ENCODE peak calls at places on chromosomes 1 and 21, in eight cellular contexts. One of them, this sample, is unnamed.

GRCh38 chr1:47478090-47478489 is 40.2 kb downstream of the FOXD2 start:
- DNase-seq in foreskin fibroblast: no peak
- DNase-seq in fibroblast of lung: no peak
- DNase-seq in RWPE1: peak; percentile 49
- DNase-seq in AG09309: no peak
- DNase-seq in dorsolateral prefrontal cortex: no peak
- DNase-seq in nephron progenitor cell: peak; percentile 52
- DNase-seq in heart right ventricle: no peak
- DNase-seq in this sample: peak; percentile 39

GRCh38 chr1:26378088-26378878 is 5.7 kb upstream of the ZNF683 start:
- DNase-seq in foreskin fibroblast: peak; percentile 89
- DNase-seq in fibroblast of lung: peak; percentile 99
- DNase-seq in RWPE1: peak; percentile 97
- DNase-seq in AG09309: peak; percentile 88
- DNase-seq in dorsolateral prefrontal cortex: no peak
- DNase-seq in nephron progenitor cell: no peak
- DNase-seq in heart right ventricle: no peak
- DNase-seq in this sample: no peak

GRCh38 chr21:25350056-25350455 is 257.2 kb downstream of the MRPL39 start:
- DNase-seq in foreskin fibroblast: no peak
- DNase-seq in fibroblast of lung: peak; percentile 32
- DNase-seq in RWPE1: no peak
- DNase-seq in AG09309: no peak
- DNase-seq in dorsolateral prefrontal cortex: no peak
- DNase-seq in nephron progenitor cell: peak; percentile 28
- DNase-seq in heart right ventricle: no peak
- DNase-seq in this sample: no peak

GRCh38 chr1:32988665-32989064 is 24.1 kb upstream of the RNF19B start:
- DNase-seq in foreskin fibroblast: peak; percentile 65
- DNase-seq in fibroblast of lung: peak; percentile 96
- DNase-seq in RWPE1: peak; percentile 35
- DNase-seq in AG09309: no peak
- DNase-seq in dorsolateral prefrontal cortex: no peak
- DNase-seq in nephron progenitor cell: no peak
- DNase-seq in heart right ventricle: no peak
- DNase-seq in this sample: no peak

GRCh38 chr1:43980255-43981134 is 1.5 kb downstream of the B4GALT2 start:
- DNase-seq in foreskin fibroblast: no peak
- DNase-seq in fibroblast of lung: peak; percentile 57
- DNase-seq in RWPE1: peak; percentile 64
- DNase-seq in AG09309: no peak
- DNase-seq in dorsolateral prefrontal cortex: no peak
- DNase-seq in nephron progenitor cell: no peak
- DNase-seq in heart right ventricle: no peak
- DNase-seq in this sample: no peak

GRCh38 chr1:109877320-109877771 is 33.3 kb upstream of the CSF1 start:
- DNase-seq in foreskin fibroblast: peak; percentile 89
- DNase-seq in fibroblast of lung: peak; percentile 93
- DNase-seq in RWPE1: peak; percentile 73
- DNase-seq in AG09309: peak; percentile 86
- DNase-seq in dorsolateral prefrontal cortex: peak; percentile 73
- DNase-seq in nephron progenitor cell: peak; percentile 67
- DNase-seq in heart right ventricle: peak; percentile 66
- DNase-seq in this sample: peak; percentile 91

GRCh38 chr1:236692128-236692527 is 5.8 kb downstream of the ACTN2 start:
- DNase-seq in foreskin fibroblast: no peak
- DNase-seq in fibroblast of lung: no peak
- DNase-seq in RWPE1: no peak
- DNase-seq in AG09309: no peak
- DNase-seq in dorsolateral prefrontal cortex: no peak
- DNase-seq in nephron progenitor cell: no peak
- DNase-seq in heart right ventricle: no peak
- DNase-seq in this sample: no peak

GRCh38 chr1:60984066-60984799 is 98.1 kb upstream of the NFIA start:
- DNase-seq in foreskin fibroblast: peak; percentile 33
- DNase-seq in fibroblast of lung: peak; percentile 61
- DNase-seq in RWPE1: no peak
- DNase-seq in AG09309: no peak
- DNase-seq in dorsolateral prefrontal cortex: no peak
- DNase-seq in nephron progenitor cell: no peak
- DNase-seq in heart right ventricle: peak; percentile 71
- DNase-seq in this sample: peak; percentile 39

DNA sequence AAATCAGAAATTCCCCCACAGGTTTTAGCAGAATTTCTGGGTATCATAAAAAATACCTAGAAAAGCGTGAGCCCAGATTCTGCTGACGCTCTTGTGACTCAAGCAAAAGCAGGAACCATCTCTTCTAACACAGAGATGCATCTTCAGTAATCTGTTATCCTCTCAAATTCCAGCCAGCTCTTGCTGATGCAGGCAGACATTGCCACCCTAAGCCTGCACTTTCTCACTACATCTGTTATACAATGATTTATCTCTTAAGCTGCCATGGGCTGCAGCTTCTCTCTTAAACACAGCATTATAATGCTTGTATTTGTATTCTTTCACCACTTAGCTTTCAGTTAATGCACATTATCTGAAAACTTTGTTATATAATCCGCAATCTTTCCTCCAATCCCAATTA is 112.9 kb upstream of the RGS1 start:
- DNase-seq in foreskin fibroblast: no peak
- DNase-seq in fibroblast of lung: no peak
- DNase-seq in RWPE1: no peak
- DNase-seq in AG09309: no peak
- DNase-seq in dorsolateral prefrontal cortex: no peak
- DNase-seq in nephron progenitor cell: no peak
- DNase-seq in heart right ventricle: no peak
- DNase-seq in this sample: no peak
- TF ChIP-seq CTCF in foreskin fibroblast: no peak
- TF ChIP-seq CTCF in fibroblast of lung: no peak
- TF ChIP-seq CTCF in RWPE1: no peak
- TF ChIP-seq CTCF in AG09309: no peak
- TF ChIP-seq CTCF in dorsolateral prefrontal cortex: no peak
- TF ChIP-seq CTCF in nephron progenitor cell: no peak
- TF ChIP-seq CTCF in heart right ventricle: no peak
- TF ChIP-seq CTCF in this sample: no peak

GRCh38 chr1:23804183-23804582 is 3.6 kb upstream of the GALE start:
- DNase-seq in foreskin fibroblast: no peak
- DNase-seq in fibroblast of lung: no peak
- DNase-seq in RWPE1: no peak
- DNase-seq in AG09309: no peak
- DNase-seq in dorsolateral prefrontal cortex: no peak
- DNase-seq in nephron progenitor cell: peak; percentile 34
- DNase-seq in heart right ventricle: no peak
- DNase-seq in this sample: no peak
- TF ChIP-seq CTCF in foreskin fibroblast: no peak
- TF ChIP-seq CTCF in fibroblast of lung: peak; percentile 20
- TF ChIP-seq CTCF in RWPE1: no peak
- TF ChIP-seq CTCF in AG09309: peak; percentile 9
- TF ChIP-seq CTCF in dorsolateral prefrontal cortex: no peak
- TF ChIP-seq CTCF in nephron progenitor cell: peak; percentile 29
- TF ChIP-seq CTCF in heart right ventricle: no peak
- TF ChIP-seq CTCF in this sample: no peak

DNA sequence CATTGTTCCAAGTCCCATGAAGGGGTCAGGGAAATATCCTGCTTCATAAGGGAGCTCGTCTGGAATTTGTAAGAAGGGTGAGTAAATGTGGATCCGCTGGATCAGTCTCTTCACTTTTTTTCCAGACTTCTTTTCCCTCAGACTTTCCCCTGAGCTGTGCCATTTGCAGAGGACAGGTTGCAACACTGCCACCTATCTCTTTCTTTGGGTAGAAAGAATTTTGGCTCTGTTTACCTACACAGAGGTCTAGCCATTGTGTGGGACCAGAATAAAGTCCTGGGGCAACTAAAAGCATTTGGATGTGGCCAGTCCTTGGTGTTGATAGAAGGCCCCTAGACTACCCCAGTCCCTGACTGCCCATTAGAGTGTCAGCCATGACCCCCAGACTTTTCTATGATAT is 1146.7 kb upstream of the PRMT6 start:
- DNase-seq in foreskin fibroblast: no peak
- DNase-seq in fibroblast of lung: no peak
- DNase-seq in RWPE1: no peak
- DNase-seq in AG09309: no peak
- DNase-seq in dorsolateral prefrontal cortex: no peak
- DNase-seq in nephron progenitor cell: no peak
- DNase-seq in heart right ventricle: no peak
- DNase-seq in this sample: no peak
- TF ChIP-seq CTCF in foreskin fibroblast: no peak
- TF ChIP-seq CTCF in fibroblast of lung: no peak
- TF ChIP-seq CTCF in RWPE1: no peak
- TF ChIP-seq CTCF in AG09309: no peak
- TF ChIP-seq CTCF in dorsolateral prefrontal cortex: no peak
- TF ChIP-seq CTCF in nephron progenitor cell: no peak
- TF ChIP-seq CTCF in heart right ventricle: no peak
- TF ChIP-seq CTCF in this sample: no peak

DNA sequence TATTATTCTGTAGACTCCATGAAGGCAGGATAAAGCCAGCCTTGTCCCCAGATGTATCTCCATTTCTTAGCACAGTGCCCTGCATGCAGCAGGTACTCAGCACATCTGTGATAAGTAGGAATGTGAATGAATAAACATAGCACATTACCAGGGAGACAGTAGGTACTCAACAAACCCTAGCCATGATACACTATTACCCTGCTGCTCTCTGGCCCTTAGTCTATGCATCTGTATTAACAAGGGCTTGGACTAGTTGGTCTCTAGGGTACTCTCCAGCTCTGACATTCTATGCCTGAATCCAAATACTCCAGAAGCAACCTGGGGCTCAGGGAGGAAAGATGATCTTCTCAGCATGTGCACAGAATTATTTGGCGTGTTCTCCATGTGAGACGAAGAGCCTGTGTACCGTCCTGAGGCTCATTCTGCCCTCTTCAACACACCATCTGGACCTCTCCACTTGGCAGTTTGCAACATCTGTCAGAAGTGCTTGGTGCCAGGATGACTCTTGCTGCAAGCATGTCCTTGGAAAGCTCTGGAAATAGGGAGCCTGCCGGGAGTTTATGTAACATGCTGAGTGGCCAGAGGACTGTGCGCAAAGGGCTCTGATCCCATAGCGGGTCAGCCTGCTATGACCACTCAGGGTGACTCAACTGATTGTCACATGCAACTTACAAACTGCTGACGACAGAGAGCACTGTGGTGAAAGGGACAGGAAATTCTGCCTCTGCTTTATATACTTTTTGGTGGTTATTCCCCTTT is 228.2 kb upstream of the USP24 start:
- DNase-seq in foreskin fibroblast: peak; percentile 100
- DNase-seq in fibroblast of lung: peak; percentile 98
- DNase-seq in RWPE1: peak; percentile 45
- DNase-seq in AG09309: peak; percentile 99
- DNase-seq in dorsolateral prefrontal cortex: no peak
- DNase-seq in nephron progenitor cell: no peak
- DNase-seq in heart right ventricle: peak; percentile 77
- DNase-seq in this sample: peak; percentile 97
- TF ChIP-seq CTCF in foreskin fibroblast: no peak
- TF ChIP-seq CTCF in fibroblast of lung: no peak
- TF ChIP-seq CTCF in RWPE1: no peak
- TF ChIP-seq CTCF in AG09309: no peak
- TF ChIP-seq CTCF in dorsolateral prefrontal cortex: no peak
- TF ChIP-seq CTCF in nephron progenitor cell: no peak
- TF ChIP-seq CTCF in heart right ventricle: no peak
- TF ChIP-seq CTCF in this sample: no peak

DNA sequence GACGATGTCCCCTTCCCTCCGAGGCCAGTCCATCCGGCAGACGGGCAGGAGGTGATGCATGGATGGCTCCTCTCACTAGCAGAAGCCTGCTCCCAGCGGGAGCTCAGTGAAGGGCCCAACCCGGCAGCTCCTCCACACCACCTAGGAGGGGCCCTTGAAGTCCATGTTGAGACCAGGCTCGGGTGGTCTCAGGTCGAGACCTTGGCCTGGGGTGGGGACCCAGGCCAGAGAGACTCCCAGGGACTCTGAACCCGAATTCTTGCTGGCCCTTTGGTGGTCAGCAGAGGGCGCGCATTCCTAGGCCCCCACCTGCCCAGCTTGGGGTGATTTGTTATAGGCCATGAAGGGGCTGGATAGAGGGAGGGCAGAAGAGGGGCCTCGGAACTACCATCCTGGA is 642 bp upstream of the NT5C1A start:
- DNase-seq in foreskin fibroblast: no peak
- DNase-seq in fibroblast of lung: no peak
- DNase-seq in RWPE1: no peak
- DNase-seq in AG09309: no peak
- DNase-seq in dorsolateral prefrontal cortex: peak; percentile 43
- DNase-seq in nephron progenitor cell: peak; percentile 50
- DNase-seq in heart right ventricle: no peak
- DNase-seq in this sample: no peak
- TF ChIP-seq CTCF in foreskin fibroblast: peak; percentile 40
- TF ChIP-seq CTCF in fibroblast of lung: peak; percentile 50
- TF ChIP-seq CTCF in RWPE1: peak; percentile 16
- TF ChIP-seq CTCF in AG09309: no peak
- TF ChIP-seq CTCF in dorsolateral prefrontal cortex: peak; percentile 57
- TF ChIP-seq CTCF in nephron progenitor cell: peak; percentile 58
- TF ChIP-seq CTCF in heart right ventricle: peak; percentile 53
- TF ChIP-seq CTCF in this sample: no peak

GRCh38 chr1:151909167-151910149 is at the start of gene THEM4:
- DNase-seq in foreskin fibroblast: peak; percentile 96
- DNase-seq in fibroblast of lung: peak; percentile 96
- DNase-seq in RWPE1: peak; percentile 97
- DNase-seq in AG09309: peak; percentile 77
- DNase-seq in dorsolateral prefrontal cortex: peak; percentile 95
- DNase-seq in nephron progenitor cell: peak; percentile 98
- DNase-seq in heart right ventricle: peak; percentile 97
- DNase-seq in this sample: peak; percentile 99
- TF ChIP-seq CTCF in foreskin fibroblast: no peak
- TF ChIP-seq CTCF in fibroblast of lung: no peak
- TF ChIP-seq CTCF in RWPE1: peak; percentile 59
- TF ChIP-seq CTCF in AG09309: no peak
- TF ChIP-seq CTCF in dorsolateral prefrontal cortex: peak; percentile 58
- TF ChIP-seq CTCF in nephron progenitor cell: no peak
- TF ChIP-seq CTCF in heart right ventricle: peak; percentile 29
- TF ChIP-seq CTCF in this sample: no peak

DNA sequence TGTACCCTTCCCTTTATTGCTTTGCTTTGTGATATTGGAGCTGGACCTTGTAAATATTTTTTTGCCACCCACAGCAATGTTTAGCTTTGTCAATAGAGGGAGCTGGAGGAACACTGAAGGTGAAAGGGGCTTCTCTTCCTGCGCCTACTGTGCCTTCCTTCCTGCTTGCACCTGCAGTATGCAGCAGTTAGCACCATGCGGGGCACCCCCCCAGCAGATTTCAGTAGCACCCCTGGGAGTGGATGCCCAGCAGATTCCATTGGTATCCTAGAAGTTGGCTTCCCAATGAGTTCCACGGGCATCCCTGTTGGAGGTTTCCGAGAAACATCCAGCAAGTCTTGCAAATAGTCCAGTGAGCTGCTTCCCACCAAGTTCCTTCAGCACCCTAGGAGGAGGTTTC is 25.6 kb downstream of the S100A10 start:
- DNase-seq in foreskin fibroblast: no peak
- DNase-seq in fibroblast of lung: peak; percentile 43
- DNase-seq in RWPE1: no peak
- DNase-seq in AG09309: no peak
- DNase-seq in dorsolateral prefrontal cortex: no peak
- DNase-seq in nephron progenitor cell: no peak
- DNase-seq in heart right ventricle: peak; percentile 36
- DNase-seq in this sample: no peak
- TF ChIP-seq CTCF in foreskin fibroblast: peak; percentile 66
- TF ChIP-seq CTCF in fibroblast of lung: peak; percentile 88
- TF ChIP-seq CTCF in RWPE1: peak; percentile 41
- TF ChIP-seq CTCF in AG09309: peak; percentile 87
- TF ChIP-seq CTCF in dorsolateral prefrontal cortex: peak; percentile 49
- TF ChIP-seq CTCF in nephron progenitor cell: peak; percentile 41
- TF ChIP-seq CTCF in heart right ventricle: peak; percentile 78
- TF ChIP-seq CTCF in this sample: no peak

This sample was measured in lower leg skin.